ENCODE peak calls at places on chromosomes 2 and 18, in eight cellular contexts. A, O, J, P, G, I, W and H are unnamed samples.

GRCh38 chr2:120261387-120262006 is 8.8 kb downstream of the RALB start:
- DNase-seq in A (no peak), O (peak), J (no peak), P (no peak), G (no peak), I (no peak), W (peak), H (no peak)

GRCh38 chr2:32553829-32554432 is 73.9 kb upstream of the TTC27 start:
- DNase-seq in A (peak), O (no peak), J (peak), P (peak), G (peak), I (peak), W (no peak), H (no peak)

GRCh38 chr2:164910091-164910899 is 45.0 kb downstream of the SLC38A11 start:
- DNase-seq in A (no peak), O (no peak), J (no peak), P (peak), G (peak), I (peak), W (no peak), H (no peak)

GRCh38 chr2:217510790-217511291 is 492.0 kb downstream of the TNS1 start:
- DNase-seq in A (peak), O (no peak), J (peak), P (peak), G (peak), I (peak), W (peak), H (peak)

GRCh38 chr2:25714740-25715139 is 41.4 kb upstream of the DTNB start:
- DNase-seq in A (no peak), O (no peak), J (no peak), P (no peak), G (peak), I (no peak), W (no peak), H (no peak)

GRCh38 chr18:55753643-55754255 is 165.8 kb upstream of the TCF4 start:
- DNase-seq in A (no peak), O (no peak), J (no peak), P (no peak), G (no peak), I (peak), W (no peak), H (no peak)

GRCh38 chr2:126915903-126916302 is 17.2 kb downstream of the TEX51 start:
- DNase-seq in A (no peak), O (no peak), J (no peak), P (no peak), G (no peak), I (no peak), W (no peak), H (no peak)

GRCh38 chr18:29028560-29028959 is 851.6 kb upstream of the CDH2 start:
- DNase-seq in A (no peak), O (no peak), J (no peak), P (no peak), G (no peak), I (no peak), W (no peak), H (no peak)

GRCh38 chr18:3666526-3667254 is 216.7 kb downstream of the TGIF1 start:
- DNase-seq in A (no peak), O (no peak), J (no peak), P (no peak), G (no peak), I (no peak), W (no peak), H (no peak)

GRCh38 chr2:146226077-146226476 is 1618.8 kb upstream of the ACVR2A start:
- DNase-seq in A (no peak), O (no peak), J (no peak), P (no peak), G (no peak), I (no peak), W (no peak), H (no peak)

GRCh38 chr2:200453853-200454524 is 55.9 kb downstream of the KCTD18 start:
- DNase-seq in A (no peak), O (no peak), J (no peak), P (no peak), G (peak), I (no peak), W (no peak), H (no peak)

GRCh38 chr2:109528811-109529501 is 84.8 kb downstream of the SEPTIN10 start:
- DNase-seq in A (no peak), O (peak), J (no peak), P (no peak), G (no peak), I (no peak), W (no peak), H (no peak)

GRCh38 chr2:240626531-240627300 is 1.4 kb downstream of the GPR35 start:
- DNase-seq in A (no peak), O (peak), J (no peak), P (no peak), G (no peak), I (no peak), W (peak), H (peak)

GRCh38 chr2:159086332-159086731 is 117.9 kb downstream of the TANC1 start:
- DNase-seq in A (no peak), O (no peak), J (no peak), P (peak), G (no peak), I (no peak), W (no peak), H (peak)

GRCh38 chr2:149329470-149330126 is 789 bp upstream of the LYPD6 start:
- DNase-seq in A (peak), O (no peak), J (peak), P (peak), G (peak), I (peak), W (no peak), H (no peak)

GRCh38 chr18:34399892-34400291 is 175.2 kb upstream of the NOL4 start:
- DNase-seq in A (no peak), O (no peak), J (no peak), P (peak), G (no peak), I (no peak), W (no peak), H (no peak)

GRCh38 chr2:217922101-217923006 is 80.4 kb downstream of the TNS1 start:
- DNase-seq in A (no peak), O (no peak), J (no peak), P (no peak), G (no peak), I (no peak), W (no peak), H (peak)

GRCh38 chr2:64349143-64349530 is 104.8 kb upstream of the LGALSL start:
- DNase-seq in A (no peak), O (peak), J (no peak), P (no peak), G (no peak), I (no peak), W (no peak), H (no peak)